ENCODE peak calls at places on chromosomes 4 and X, in six cellular contexts. One of them, this sample, is unnamed.
A peak's percentile ranks its signal among the peaks of the same experiment; 100 is the strongest.

GRCh38 chr4:101075536-101075935 is 271.8 kb downstream of the PPP3CA start:
- DNase-seq in kidney: no peak
- DNase-seq in GM13976: no peak
- DNase-seq in B cell: no peak
- DNase-seq in spleen: no peak
- DNase-seq in keratinocyte: no peak
- DNase-seq in this sample: no peak

GRCh38 chr4:170729897-170730296 is 640.1 kb upstream of the AADAT start:
- DNase-seq in B cell: no peak
- DNase-seq in keratinocyte: no peak
- DNase-seq in spleen: no peak
- DNase-seq in kidney: no peak
- DNase-seq in GM13976: no peak
- DNase-seq in this sample: no peak

GRCh38 chr4:147682755-147683154 is 1.2 kb downstream of the PRMT9 start:
- DNase-seq in B cell: no peak
- DNase-seq in GM13976: no peak
- DNase-seq in keratinocyte: no peak
- DNase-seq in spleen: no peak
- DNase-seq in kidney: no peak
- DNase-seq in this sample: no peak

GRCh38 chr4:144174401-144175067 is 34.0 kb upstream of the GYPA start:
- DNase-seq in B cell: peak; percentile 19
- DNase-seq in keratinocyte: peak; percentile 5
- DNase-seq in spleen: no peak
- DNase-seq in kidney: no peak
- DNase-seq in GM13976: peak; percentile 49
- DNase-seq in this sample: no peak

GRCh38 chrX:35726176-35726575 is 72.0 kb upstream of the MAGEB16 start:
- DNase-seq in spleen: no peak
- DNase-seq in B cell: no peak
- DNase-seq in kidney: no peak
- DNase-seq in keratinocyte: no peak
- DNase-seq in GM13976: no peak
- DNase-seq in this sample: no peak

GRCh38 chr4:189921058-189921457 is 19.6 kb upstream of the FRG1 start:
- DNase-seq in spleen: no peak
- DNase-seq in B cell: no peak
- DNase-seq in kidney: no peak
- DNase-seq in GM13976: no peak
- DNase-seq in keratinocyte: no peak
- DNase-seq in this sample: no peak

GRCh38 chr4:7672601-7673000 is 237.9 kb upstream of the PSAPL1 start:
- DNase-seq in kidney: no peak
- DNase-seq in B cell: no peak
- DNase-seq in keratinocyte: no peak
- DNase-seq in GM13976: no peak
- DNase-seq in spleen: no peak
- DNase-seq in this sample: no peak

GRCh38 chrX:133670394-133670793 is 255.1 kb upstream of the GPC4 start:
- DNase-seq in GM13976: peak; percentile 45
- DNase-seq in B cell: peak; percentile 11
- DNase-seq in keratinocyte: no peak
- DNase-seq in spleen: no peak
- DNase-seq in kidney: no peak
- DNase-seq in this sample: no peak

GRCh38 chrX:5916945-5917344 is 311.7 kb downstream of the NLGN4X start:
- DNase-seq in GM13976: no peak
- DNase-seq in kidney: no peak
- DNase-seq in B cell: no peak
- DNase-seq in spleen: no peak
- DNase-seq in keratinocyte: no peak
- DNase-seq in this sample: no peak

GRCh38 chr4:54661686-54662085 is 3.9 kb downstream of the KIT start:
- DNase-seq in kidney: no peak
- DNase-seq in keratinocyte: peak; percentile 60
- DNase-seq in GM13976: no peak
- DNase-seq in B cell: no peak
- DNase-seq in spleen: no peak
- DNase-seq in this sample: no peak

GRCh38 chr4:71564775-71565174 is 219.1 kb downstream of the GC start:
- DNase-seq in GM13976: no peak
- DNase-seq in B cell: no peak
- DNase-seq in kidney: no peak
- DNase-seq in keratinocyte: no peak
- DNase-seq in spleen: no peak
- DNase-seq in this sample: no peak

GRCh38 chrX:13716905-13717304 is 17.5 kb downstream of the TRAPPC2 start:
- DNase-seq in GM13976: no peak
- DNase-seq in keratinocyte: no peak
- DNase-seq in kidney: no peak
- DNase-seq in B cell: no peak
- DNase-seq in spleen: no peak
- DNase-seq in this sample: no peak

GRCh38 chr4:15659768-15660394 is 4.7 kb upstream of the FBXL5 start:
- DNase-seq in keratinocyte: no peak
- DNase-seq in B cell: no peak
- DNase-seq in spleen: no peak
- DNase-seq in GM13976: no peak
- DNase-seq in kidney: no peak
- DNase-seq in this sample: no peak

GRCh38 chr4:8151165-8151650 is 7.4 kb downstream of the ABLIM2 start:
- DNase-seq in spleen: no peak
- DNase-seq in B cell: no peak
- DNase-seq in keratinocyte: no peak
- DNase-seq in GM13976: no peak
- DNase-seq in kidney: peak; percentile 57
- DNase-seq in this sample: no peak

GRCh38 chr4:86496094-86497060 is 97.7 kb upstream of the PTPN13 start:
- DNase-seq in B cell: no peak
- DNase-seq in keratinocyte: no peak
- DNase-seq in kidney: no peak
- DNase-seq in spleen: no peak
- DNase-seq in GM13976: peak; percentile 40
- DNase-seq in this sample: no peak

GRCh38 chr4:137238456-137238855 is 293.8 kb downstream of the PCDH18 start:
- DNase-seq in spleen: no peak
- DNase-seq in kidney: no peak
- DNase-seq in B cell: no peak
- DNase-seq in GM13976: no peak
- DNase-seq in keratinocyte: no peak
- DNase-seq in this sample: no peak

GRCh38 chrX:78378476-78379115 is 51.2 kb upstream of the CYSLTR1 start:
- DNase-seq in keratinocyte: no peak
- DNase-seq in kidney: no peak
- DNase-seq in B cell: no peak
- DNase-seq in GM13976: no peak
- DNase-seq in spleen: no peak
- DNase-seq in this sample: no peak

GRCh38 chr4:184142121-184143000 is 75.3 kb downstream of the ENPP6 start:
- DNase-seq in spleen: no peak
- DNase-seq in GM13976: no peak
- DNase-seq in B cell: no peak
- DNase-seq in keratinocyte: no peak
- DNase-seq in kidney: no peak
- DNase-seq in this sample: no peak

GRCh38 chr4:683982-684571 is 4.9 kb downstream of the SLC49A3 start:
- DNase-seq in GM13976: peak; percentile 75
- DNase-seq in keratinocyte: peak; percentile 15
- DNase-seq in kidney: peak; percentile 84
- DNase-seq in spleen: peak; percentile 86
- DNase-seq in B cell: peak; percentile 66
- DNase-seq in this sample: no peak

GRCh38 chr4:168551945-168552695 is 55.3 kb downstream of the PALLD start:
- DNase-seq in GM13976: no peak
- DNase-seq in spleen: no peak
- DNase-seq in kidney: no peak
- DNase-seq in B cell: no peak
- DNase-seq in keratinocyte: no peak
- DNase-seq in this sample: no peak

DNA sequence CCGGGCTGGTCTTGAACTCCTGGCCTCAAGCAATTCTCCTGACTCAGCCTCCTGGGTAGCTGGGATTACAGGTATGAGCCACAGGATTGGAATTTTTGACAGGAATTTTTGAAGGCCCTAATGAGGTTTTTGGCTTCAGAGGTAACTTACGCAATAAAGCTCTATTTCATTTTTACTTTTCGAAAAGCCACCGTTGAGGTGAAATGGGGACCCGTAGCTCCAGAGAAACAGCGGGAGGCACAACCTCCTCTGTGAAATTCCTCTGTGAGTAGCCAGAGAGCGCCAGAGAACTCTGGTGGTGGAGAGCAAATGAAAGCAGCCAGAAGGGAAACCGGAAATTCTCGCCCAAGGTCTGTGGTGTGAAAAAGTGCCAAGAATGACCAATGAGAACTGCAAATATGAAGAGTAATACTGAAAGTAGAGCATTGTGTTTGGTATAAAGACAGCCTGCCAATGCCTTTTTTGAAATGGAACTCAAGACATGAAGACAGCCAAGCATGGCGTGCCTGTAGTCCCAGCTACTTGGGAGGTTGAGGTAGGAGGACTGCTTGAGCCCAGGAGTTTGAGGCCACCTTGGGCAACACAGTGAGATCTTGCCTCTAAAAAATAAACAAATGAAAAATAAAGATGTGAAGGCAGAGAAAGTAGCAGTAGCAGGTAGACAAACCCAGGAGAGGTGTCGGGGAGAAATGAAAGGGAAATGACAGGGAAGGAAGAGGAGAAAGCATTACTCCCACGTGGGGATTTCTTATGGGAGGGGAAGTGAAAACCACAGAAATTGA is 33.0 kb upstream of the TMEM131L start:
- DNase-seq in keratinocyte: peak; percentile 68
- DNase-seq in kidney: no peak
- DNase-seq in GM13976: peak; percentile 76
- DNase-seq in spleen: peak; percentile 83
- DNase-seq in B cell: peak; percentile 58
- DNase-seq in this sample: no peak
- TF ChIP-seq CTCF in keratinocyte: peak; percentile 92
- TF ChIP-seq CTCF in kidney: peak; percentile 51
- TF ChIP-seq CTCF in GM13976: peak; percentile 86
- TF ChIP-seq CTCF in spleen: peak; percentile 97
- TF ChIP-seq CTCF in B cell: peak; percentile 77
- TF ChIP-seq CTCF in this sample: peak; percentile 34

GRCh38 chrX:19986531-19986930 is 4.3 kb downstream of the BCLAF3 start:
- DNase-seq in B cell: no peak
- DNase-seq in keratinocyte: no peak
- DNase-seq in kidney: no peak
- DNase-seq in spleen: no peak
- DNase-seq in GM13976: no peak
- DNase-seq in this sample: no peak

GRCh38 chrX:19987856-19988255 is 3.0 kb downstream of the BCLAF3 start:
- DNase-seq in GM13976: no peak
- DNase-seq in B cell: no peak
- DNase-seq in keratinocyte: no peak
- DNase-seq in kidney: no peak
- DNase-seq in spleen: no peak
- DNase-seq in this sample: no peak

GRCh38 chrX:19990519-19991349 is at the start of gene BCLAF3:
- DNase-seq in kidney: peak; percentile 96
- DNase-seq in GM13976: peak; percentile 94
- DNase-seq in spleen: peak; percentile 97
- DNase-seq in B cell: peak; percentile 94
- DNase-seq in keratinocyte: peak; percentile 13
- DNase-seq in this sample: peak; percentile 82

GRCh38 chrX:19990225-19990518 is 689 bp downstream of the BCLAF3 start:
- DNase-seq in kidney: no peak
- DNase-seq in spleen: no peak
- DNase-seq in GM13976: peak; percentile 37
- DNase-seq in keratinocyte: no peak
- DNase-seq in B cell: no peak
- DNase-seq in this sample: no peak

GRCh38 chrX:19991350-19991718 is 473 bp upstream of the BCLAF3 start:
- DNase-seq in GM13976: no peak
- DNase-seq in B cell: no peak
- DNase-seq in spleen: no peak
- DNase-seq in keratinocyte: no peak
- DNase-seq in kidney: no peak
- DNase-seq in this sample: no peak
- TF ChIP-seq CTCF in GM13976: no peak
- TF ChIP-seq CTCF in B cell: no peak
- TF ChIP-seq CTCF in spleen: no peak
- TF ChIP-seq CTCF in keratinocyte: no peak
- TF ChIP-seq CTCF in kidney: no peak
- TF ChIP-seq CTCF in this sample: no peak

GRCh38 chrX:111411591-111412371 is at the start of gene DCX:
- DNase-seq in GM13976: no peak
- DNase-seq in B cell: no peak
- DNase-seq in kidney: no peak
- DNase-seq in spleen: no peak
- DNase-seq in keratinocyte: no peak
- DNase-seq in this sample: no peak

GRCh38 chrX:111409326-111409725 is 2.7 kb downstream of the DCX start:
- DNase-seq in kidney: no peak
- DNase-seq in spleen: no peak
- DNase-seq in GM13976: no peak
- DNase-seq in B cell: no peak
- DNase-seq in keratinocyte: no peak
- DNase-seq in this sample: no peak

GRCh38 chrX:111407948-111408347 is 4.0 kb downstream of the DCX start:
- DNase-seq in B cell: no peak
- DNase-seq in kidney: no peak
- DNase-seq in GM13976: no peak
- DNase-seq in keratinocyte: no peak
- DNase-seq in spleen: no peak
- DNase-seq in this sample: no peak

GRCh38 chrX:111410451-111410850 is 1.5 kb downstream of the DCX start:
- DNase-seq in B cell: no peak
- DNase-seq in GM13976: no peak
- DNase-seq in keratinocyte: no peak
- DNase-seq in spleen: no peak
- DNase-seq in kidney: no peak
- DNase-seq in this sample: no peak
- TF ChIP-seq CTCF in B cell: no peak
- TF ChIP-seq CTCF in GM13976: no peak
- TF ChIP-seq CTCF in keratinocyte: no peak
- TF ChIP-seq CTCF in spleen: no peak
- TF ChIP-seq CTCF in kidney: no peak
- TF ChIP-seq CTCF in this sample: no peak

DNA sequence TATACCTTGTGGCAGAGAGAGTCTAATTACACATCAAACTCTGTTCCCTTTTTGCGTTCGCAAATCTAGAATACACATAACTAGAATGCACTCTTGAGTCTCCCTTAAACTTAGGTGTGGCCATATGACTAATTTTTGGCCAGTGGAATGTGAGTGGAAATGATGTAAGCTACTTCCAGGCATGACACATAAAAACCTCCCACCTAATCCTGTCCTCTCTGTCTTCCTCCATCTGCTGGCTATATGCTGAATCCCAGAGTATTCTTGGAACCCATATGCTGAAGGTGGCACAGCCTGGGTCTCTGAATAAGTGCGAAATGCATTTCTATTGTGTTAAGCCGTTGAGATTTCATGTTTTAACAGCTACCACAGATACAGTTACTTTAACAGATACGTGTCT is 269.9 kb upstream of the NRK start:
- DNase-seq in B cell: no peak
- DNase-seq in keratinocyte: peak; percentile 77
- DNase-seq in kidney: no peak
- DNase-seq in spleen: no peak
- DNase-seq in GM13976: no peak
- DNase-seq in this sample: no peak
- TF ChIP-seq CTCF in B cell: no peak
- TF ChIP-seq CTCF in keratinocyte: peak; percentile 36
- TF ChIP-seq CTCF in kidney: no peak
- TF ChIP-seq CTCF in spleen: no peak
- TF ChIP-seq CTCF in GM13976: no peak
- TF ChIP-seq CTCF in this sample: no peak